ENCODE peak calls at places on chromosomes 16 and 17, in eight cellular contexts. T is neural progenitor cell; X is CD4-positive, alpha-beta T cell; I is body of pancreas; J is GM20000; U is cardiac fibroblast; R is ascending aorta; F is nephron progenitor cell. L is an unnamed sample.

GRCh38 chr17:62819511-62820221 is 11.6 kb upstream of the MARCHF10 start:
- DNase-seq in X (no peak), I (peak; percentile 70), T (peak; percentile 67), R (peak; percentile 92), J (no peak), U (peak; percentile 96), F (peak; percentile 42), L (no peak)

GRCh38 chr16:46789499-46790414 is 41.2 kb downstream of the C16orf87 start:
- DNase-seq in T (peak; percentile 80), X (peak; percentile 66), J (peak; percentile 87), F (peak; percentile 74), U (peak; percentile 67), I (peak; percentile 85), R (peak; percentile 85), L (peak; percentile 90)

GRCh38 chr17:15405016-15405415 is 62.4 kb downstream of the CDRT4 start:
- DNase-seq in U (no peak), I (no peak), X (no peak), F (no peak), R (no peak), T (no peak), J (no peak), L (no peak)

GRCh38 chr16:78871241-78871640 is 729.3 kb downstream of the MAF start:
- DNase-seq in I (peak; percentile 11), R (no peak), X (no peak), J (no peak), F (no peak), T (no peak), U (no peak), L (no peak)

GRCh38 chr16:80273635-80274538 is 266.9 kb upstream of the DYNLRB2 start:
- DNase-seq in R (no peak), J (no peak), X (no peak), U (peak; percentile 7), F (no peak), T (no peak), I (no peak), L (no peak)

GRCh38 chr17:7589204-7589868 is 558 bp downstream of the SOX15 start:
- DNase-seq in I (peak; percentile 85), T (peak; percentile 94), J (peak; percentile 90), U (peak; percentile 89), F (peak; percentile 79), R (peak; percentile 92), X (peak; percentile 58), L (peak; percentile 88)

GRCh38 chr17:6437956-6438355 is 3.0 kb upstream of the AIPL1 start:
- DNase-seq in J (no peak), U (no peak), T (no peak), F (no peak), X (no peak), R (no peak), I (no peak), L (no peak)

GRCh38 chr16:89473791-89474414 is 16.5 kb downstream of the ANKRD11 start:
- DNase-seq in F (no peak), U (peak; percentile 61), T (no peak), X (no peak), J (no peak), I (no peak), R (no peak), L (no peak)

GRCh38 chr17:74786411-74787097 is 10.4 kb upstream of the NAT9 start:
- DNase-seq in J (no peak), T (no peak), I (no peak), R (no peak), X (no peak), F (no peak), U (no peak), L (no peak)

GRCh38 chr16:4090476-4090875 is 25.8 kb downstream of the ADCY9 start:
- DNase-seq in X (no peak), I (peak; percentile 43), T (no peak), U (peak; percentile 49), F (no peak), J (no peak), R (peak; percentile 84), L (no peak)

GRCh38 chr16:1357906-1358566 is 6.3 kb downstream of the GNPTG start:
- DNase-seq in X (no peak), J (no peak), I (no peak), T (no peak), R (no peak), F (no peak), U (no peak), L (no peak)

GRCh38 chr16:11320170-11320569 is 25.1 kb upstream of the RMI2 start:
- DNase-seq in R (no peak), I (no peak), J (no peak), X (no peak), T (no peak), F (no peak), U (no peak), L (no peak)

GRCh38 chr17:35743911-35744328 is 9.1 kb downstream of the GAS2L2 start:
- DNase-seq in U (peak; percentile 58), J (peak; percentile 61), T (peak; percentile 77), X (no peak), R (no peak), F (peak; percentile 80), I (no peak), L (no peak)

GRCh38 chr16:57667526-57668258 is 414 bp upstream of the ADGRG3 start:
- DNase-seq in J (no peak), U (no peak), I (peak; percentile 44), T (no peak), R (peak; percentile 75), F (no peak), X (no peak), L (no peak)
- TF ChIP-seq CTCF in J (peak; percentile 19), U (peak; percentile 11), I (no peak), T (peak; percentile 36), R (no peak), F (no peak), X (no peak), L (peak; percentile 20)

DNA sequence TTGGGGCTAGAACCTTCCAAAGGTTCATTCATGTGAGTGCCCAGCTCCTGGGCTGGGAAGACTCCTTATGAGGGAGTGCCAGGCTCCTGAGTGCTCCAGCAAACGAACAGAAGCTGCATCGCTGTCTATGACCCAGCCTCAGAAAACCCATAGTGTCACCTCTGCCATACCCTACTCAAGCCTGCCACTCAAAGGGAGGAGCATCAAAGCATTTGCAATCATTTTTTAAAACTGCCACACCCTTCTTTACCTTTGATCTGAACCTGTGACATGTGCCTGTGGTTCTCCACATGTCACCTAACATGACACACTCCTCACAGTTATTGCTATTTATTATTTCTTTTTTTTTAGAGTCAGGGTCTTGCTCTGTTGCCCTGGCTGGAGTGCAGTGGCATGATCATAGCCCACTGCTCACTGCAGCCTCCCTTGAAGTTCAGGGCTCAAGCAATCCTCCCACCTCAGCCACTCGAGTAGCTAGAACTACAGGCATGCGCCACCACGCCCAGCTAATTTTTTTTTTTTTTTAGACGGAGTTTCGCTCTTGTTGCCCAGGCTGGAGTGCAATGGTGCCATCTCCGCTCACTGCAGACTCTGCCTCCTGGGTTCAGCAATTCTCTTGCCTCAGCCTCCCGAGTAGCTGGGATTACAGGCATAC is 7.3 kb upstream of the KDM8 start:
- DNase-seq in R (no peak), F (no peak), J (no peak), T (no peak), X (peak; percentile 43), I (no peak), U (no peak), L (no peak)
- TF ChIP-seq CTCF in R (no peak), F (no peak), J (no peak), T (no peak), X (no peak), I (no peak), U (no peak), L (no peak)

GRCh38 chr17:60231234-60231633 is 81.5 kb downstream of the CA4 start:
- DNase-seq in I (no peak), X (no peak), U (peak; percentile 58), J (peak; percentile 6), R (no peak), T (peak; percentile 4), F (no peak), L (peak; percentile 27)
- TF ChIP-seq CTCF in I (peak; percentile 30), X (peak; percentile 48), U (peak; percentile 60), J (peak; percentile 19), R (no peak), T (peak; percentile 48), F (peak; percentile 20), L (peak; percentile 33)

DNA sequence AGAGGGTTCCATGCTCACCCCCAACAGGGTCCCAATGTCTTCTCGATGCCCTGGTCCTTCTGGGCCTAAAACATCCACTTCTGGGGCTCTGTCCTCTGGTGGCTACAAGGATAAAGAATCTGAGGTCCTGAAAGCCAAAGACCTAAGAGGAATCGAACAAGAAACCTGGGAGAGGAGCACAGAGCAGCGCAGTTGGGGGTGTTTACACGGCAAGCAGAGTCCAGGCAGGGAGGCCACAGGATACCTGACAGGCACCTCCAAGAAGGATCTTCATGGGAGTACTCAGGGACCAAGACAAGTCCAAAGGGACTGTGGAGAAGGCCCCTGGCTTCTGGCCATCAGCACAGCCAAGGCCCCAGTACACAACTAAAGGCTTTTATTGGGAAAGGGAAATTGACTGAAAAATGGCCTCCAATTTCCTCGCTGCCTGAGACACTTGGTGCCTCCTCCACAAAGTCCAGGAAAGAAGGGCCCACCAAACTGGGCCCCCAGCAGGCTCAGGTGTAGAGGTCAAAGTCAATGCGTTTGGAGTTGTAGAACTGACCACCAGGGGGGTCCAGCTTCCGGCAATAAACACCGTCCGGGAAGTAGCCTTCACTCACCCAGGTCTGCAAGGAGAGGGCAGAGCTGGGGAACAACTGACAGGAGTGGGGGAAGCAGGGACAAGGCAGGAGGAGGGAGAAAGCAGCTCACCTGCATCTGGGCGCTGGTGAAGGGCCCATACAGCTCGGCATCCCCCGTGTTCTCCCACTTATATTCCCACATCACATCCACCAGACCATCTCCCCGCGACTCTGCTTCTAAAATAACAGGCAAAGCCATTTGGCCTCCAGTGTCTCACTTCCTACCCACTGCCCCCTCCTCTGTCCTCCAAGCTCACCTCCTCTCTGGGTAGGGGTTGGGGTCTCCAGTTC is 2.4 kb downstream of the CD2BP2 start:
- DNase-seq in R (no peak), J (no peak), T (no peak), F (no peak), X (no peak), U (no peak), I (no peak), L (no peak)
- TF ChIP-seq CTCF in R (no peak), J (no peak), T (peak; percentile 17), F (peak; percentile 24), X (no peak), U (peak; percentile 22), I (no peak), L (no peak)

GRCh38 chr17:17424552-17424951 is 52.2 kb upstream of the MED9 start:
- DNase-seq in I (no peak), U (no peak), T (no peak), F (no peak), J (no peak), R (no peak), X (no peak), L (no peak)
- TF ChIP-seq CTCF in I (no peak), U (no peak), T (no peak), F (no peak), J (no peak), R (no peak), X (no peak), L (no peak)